ENCODE peak calls at places on chromosomes 1 and 21, in nine cellular contexts. I, Q, C, G, L, Z, S, X and P are unnamed samples.

GRCh38 chr1:224534731-224535130 is 81.4 kb upstream of the CNIH3 start:
- DNase-seq in I (no peak), Q (no peak), C (no peak), G (no peak), L (no peak), Z (no peak), S (peak; percentile 75), X (no peak), P (no peak)

GRCh38 chr1:22792396-22793171 is 81.9 kb downstream of the EPHB2 start:
- DNase-seq in I (no peak), Q (no peak), C (no peak), G (no peak), L (no peak), Z (no peak), S (no peak), X (no peak), P (peak; percentile 68)

GRCh38 chr1:225437710-225438437 is 10.0 kb upstream of the LBR start:
- DNase-seq in I (no peak), Q (no peak), C (no peak), G (peak; percentile 31), L (no peak), Z (no peak), S (no peak), X (peak; percentile 73), P (no peak)

GRCh38 chr1:206566976-206567375 is 45.3 kb downstream of the EIF2D start:
- DNase-seq in I (no peak), Q (no peak), C (no peak), G (no peak), L (no peak), Z (no peak), S (no peak), X (no peak), P (no peak)

GRCh38 chr1:229155472-229155871 is 115.4 kb upstream of the RAB4A start:
- DNase-seq in I (no peak), Q (no peak), C (no peak), G (no peak), L (no peak), Z (no peak), S (no peak), X (no peak), P (no peak)

GRCh38 chr1:239276051-239276450 is 110.3 kb upstream of the CHRM3 start:
- DNase-seq in I (no peak), Q (no peak), C (no peak), G (no peak), L (no peak), Z (no peak), S (no peak), X (no peak), P (no peak)

GRCh38 chr1:221567859-221568507 is 173.9 kb downstream of the DUSP10 start:
- DNase-seq in I (no peak), Q (no peak), C (no peak), G (no peak), L (no peak), Z (no peak), S (no peak), X (no peak), P (no peak)

GRCh38 chr1:170594227-170594626 is 62.3 kb downstream of the GORAB start:
- DNase-seq in I (no peak), Q (no peak), C (no peak), G (no peak), L (no peak), Z (no peak), S (no peak), X (no peak), P (no peak)

GRCh38 chr1:151156515-151156819 is at the start of gene TNFAIP8L2:
- DNase-seq in I (no peak), Q (peak; percentile 54), C (no peak), G (peak; percentile 74), L (no peak), Z (no peak), S (no peak), X (peak; percentile 75), P (no peak)

GRCh38 chr1:117370071-117370470 is 2.8 kb downstream of the MAN1A2 start:
- DNase-seq in I (no peak), Q (no peak), C (no peak), G (no peak), L (no peak), Z (no peak), S (no peak), X (no peak), P (no peak)

GRCh38 chr1:236945002-236945401 is 59.2 kb downstream of the MT1HL1 start:
- DNase-seq in I (no peak), Q (no peak), C (no peak), G (no peak), L (no peak), Z (no peak), S (no peak), X (no peak), P (no peak)

GRCh38 chr1:111505641-111506119 is 2.2 kb upstream of the ADORA3 start:
- DNase-seq in I (no peak), Q (no peak), C (no peak), G (peak; percentile 40), L (no peak), Z (no peak), S (no peak), X (no peak), P (no peak)

GRCh38 chr1:176669782-176670181 is 206.8 kb downstream of the PAPPA2 start:
- DNase-seq in I (no peak), Q (no peak), C (no peak), G (no peak), L (no peak), Z (no peak), S (no peak), X (no peak), P (no peak)

DNA sequence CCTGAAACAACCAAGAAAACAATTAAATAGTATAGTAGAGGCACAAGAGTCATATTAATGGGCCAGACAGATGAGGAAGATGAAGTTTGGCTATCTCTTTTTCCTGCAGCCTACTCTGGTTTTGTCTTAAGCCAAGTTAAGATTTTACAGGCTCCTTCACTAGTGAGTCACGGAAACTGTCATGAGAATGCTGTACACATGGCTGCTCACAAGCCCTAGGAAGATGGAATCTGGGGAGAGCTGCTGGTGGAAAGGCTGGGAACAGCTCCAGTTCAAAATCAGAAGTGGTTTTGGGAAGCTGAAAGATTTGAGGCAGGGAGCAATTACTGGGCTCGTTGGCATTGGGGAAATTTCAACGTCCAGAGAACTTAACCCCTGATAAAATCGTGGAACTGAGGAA is 46.4 kb upstream of the S1PR1 start:
- DNase-seq in I (no peak), Q (no peak), C (no peak), G (no peak), L (no peak), Z (no peak), S (no peak), X (no peak), P (no peak)
- TF ChIP-seq EP300 in I (no peak), Q (no peak), C (no peak), G (no peak), L (no peak), Z (no peak), S (no peak), X (no peak), P (no peak)

DNA sequence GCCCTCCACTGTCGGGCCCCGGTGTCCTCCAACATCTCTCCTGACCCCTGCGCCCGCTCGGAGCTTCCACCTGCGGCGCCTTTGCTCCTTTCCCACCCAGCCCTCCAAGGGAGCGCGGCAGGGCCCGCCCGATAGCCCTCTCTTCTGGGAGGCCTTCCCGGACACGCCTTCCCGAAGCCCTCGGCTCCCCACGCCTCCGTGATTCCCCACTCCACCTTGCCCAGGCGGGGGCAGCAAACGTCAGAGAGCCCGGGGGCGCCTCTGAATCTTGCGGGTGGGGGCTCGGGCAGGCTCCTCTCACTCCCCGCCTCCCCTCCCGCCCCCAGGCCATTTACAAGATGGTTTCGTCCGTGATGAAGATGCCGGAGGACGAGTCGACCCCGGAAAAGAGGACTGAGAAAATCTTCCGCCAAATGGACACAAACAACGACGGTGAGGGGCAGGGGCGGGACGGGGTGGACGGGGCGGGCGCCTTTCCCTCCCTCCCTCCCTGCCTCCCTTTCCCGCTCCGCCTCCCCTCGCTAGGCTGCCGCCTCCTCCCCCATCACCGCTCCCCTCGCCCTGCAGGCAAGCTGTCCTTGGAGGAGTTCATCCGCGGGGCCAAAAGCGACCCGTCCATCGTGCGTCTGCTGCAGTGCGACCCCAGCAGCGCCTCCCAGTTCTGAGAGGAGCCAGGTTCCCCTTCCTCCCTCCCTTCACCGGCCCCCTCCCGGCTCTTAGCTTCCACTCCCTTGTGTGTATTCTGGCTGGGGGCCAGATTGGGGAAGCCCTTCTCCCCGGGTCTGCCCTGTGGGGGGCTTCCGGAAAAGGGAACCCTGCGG is 7.1 kb downstream of the HPCA start:
- DNase-seq in I (no peak), Q (peak; percentile 48), C (peak; percentile 68), G (peak; percentile 83), L (no peak), Z (peak; percentile 41), S (no peak), X (peak; percentile 77), P (peak; percentile 68)
- TF ChIP-seq CTCF in I (no peak), Q (no peak), C (peak; percentile 28), G (peak; percentile 21), L (no peak), Z (peak; percentile 40), S (peak; percentile 15), X (no peak), P (no peak)

DNA sequence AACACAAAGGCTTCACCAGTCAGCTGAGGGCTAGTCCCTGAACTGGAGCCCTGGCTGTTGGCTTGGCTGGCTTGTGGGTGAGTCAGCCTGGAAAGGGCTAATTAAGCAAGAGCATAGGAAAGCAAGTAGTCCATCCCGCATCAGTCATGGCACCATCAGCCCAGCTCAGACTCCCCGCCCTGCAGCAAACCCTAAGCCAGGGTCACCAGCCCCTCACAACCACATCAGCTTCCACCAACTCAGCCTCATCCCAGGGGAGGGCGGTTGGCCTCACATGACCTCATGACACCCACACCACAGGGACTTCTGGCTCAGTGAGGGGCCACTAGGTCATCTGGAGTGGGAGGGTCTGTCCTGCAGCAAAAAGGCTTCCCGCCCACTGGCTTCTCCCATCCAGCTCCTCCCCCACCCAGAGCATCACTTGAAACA is 7.0 kb upstream of the SPATC1L start:
- DNase-seq in I (peak; percentile 18), Q (peak; percentile 21), C (peak; percentile 28), G (no peak), L (peak; percentile 80), Z (no peak), S (no peak), X (peak; percentile 82), P (no peak)
- TF ChIP-seq EP300 in I (no peak), Q (no peak), C (no peak), G (no peak), L (no peak), Z (no peak), S (no peak), X (no peak), P (no peak)

GRCh38 chr1:6909857-6910256 is 124.6 kb downstream of the CAMTA1 start:
- DNase-seq in I (no peak), Q (no peak), C (no peak), G (no peak), L (no peak), Z (no peak), S (no peak), X (no peak), P (no peak)

GRCh38 chr1:6906783-6907182 is 121.5 kb downstream of the CAMTA1 start:
- DNase-seq in I (no peak), Q (no peak), C (no peak), G (no peak), L (no peak), Z (no peak), S (no peak), X (peak; percentile 36), P (no peak)

GRCh38 chr1:6909401-6909800 is 124.1 kb downstream of the CAMTA1 start:
- DNase-seq in I (no peak), Q (no peak), C (no peak), G (no peak), L (no peak), Z (no peak), S (no peak), X (no peak), P (no peak)

GRCh38 chr1:6907201-6907600 is 121.9 kb downstream of the CAMTA1 start:
- DNase-seq in I (no peak), Q (no peak), C (no peak), G (no peak), L (no peak), Z (no peak), S (no peak), X (peak; percentile 47), P (peak; percentile 58)

GRCh38 chr1:6907676-6908434 is 122.6 kb downstream of the CAMTA1 start:
- DNase-seq in I (no peak), Q (no peak), C (no peak), G (no peak), L (no peak), Z (no peak), S (no peak), X (peak; percentile 53), P (no peak)
- TF ChIP-seq CTCF in I (no peak), Q (no peak), C (no peak), G (no peak), L (no peak), Z (no peak), S (no peak), X (no peak), P (no peak)